ENCODE peak calls at places on chromosomes 2 and 18, in eight cellular contexts. P is nephron progenitor cell; A is GM12865; S is cardiac muscle cell; J is fibroblast of pulmonary artery; T is CD4-positive, alpha-beta T cell; E is lung; B is progenitor cell of endocrine pancreas. C is an unnamed sample.

GRCh38 chr2:120343433-120344105 is 2.4 kb upstream of the INHBB start:
- DNase-seq in P (peak; percentile 85), A (peak; percentile 69), S (peak; percentile 90), J (peak; percentile 80), T (peak; percentile 14), E (peak; percentile 83), B (peak; percentile 75), C (peak; percentile 77)

GRCh38 chr2:147051248-147051647 is 793.6 kb upstream of the ACVR2A start:
- DNase-seq in P (no peak), A (no peak), S (peak; percentile 69), J (peak; percentile 66), T (no peak), E (no peak), B (no peak), C (peak; percentile 40)

GRCh38 chr2:23760746-23761145 is 166.2 kb downstream of the ATAD2B start:
- DNase-seq in P (no peak), A (no peak), S (peak; percentile 78), J (peak; percentile 87), T (no peak), E (no peak), B (no peak), C (peak; percentile 60)

GRCh38 chr2:188042412-188042811 is 249.3 kb upstream of the GULP1 start:
- DNase-seq in P (no peak), A (no peak), S (peak; percentile 70), J (peak; percentile 76), T (no peak), E (no peak), B (no peak), C (peak; percentile 58)

GRCh38 chr18:12317664-12318333 is 9.8 kb downstream of the TUBB6 start:
- DNase-seq in P (no peak), A (no peak), S (peak; percentile 82), J (peak; percentile 74), T (no peak), E (no peak), B (no peak), C (no peak)

GRCh38 chr2:160015746-160016145 is 46.7 kb downstream of the PLA2R1 start:
- DNase-seq in P (no peak), A (no peak), S (no peak), J (no peak), T (no peak), E (no peak), B (no peak), C (no peak)

GRCh38 chr2:43225788-43226557 is 433 bp downstream of the ZFP36L2 start:
- DNase-seq in P (peak; percentile 70), A (peak; percentile 89), S (no peak), J (peak; percentile 79), T (peak; percentile 43), E (peak; percentile 71), B (peak; percentile 37), C (peak; percentile 36)

GRCh38 chr2:81523344-81523743 is 1218.8 kb upstream of the LRRTM1 start:
- DNase-seq in P (no peak), A (no peak), S (no peak), J (no peak), T (no peak), E (no peak), B (no peak), C (no peak)

GRCh38 chr2:85705680-85706039 is 11.5 kb downstream of the GNLY start:
- DNase-seq in P (no peak), A (no peak), S (peak; percentile 98), J (peak; percentile 99), T (no peak), E (peak; percentile 84), B (no peak), C (peak; percentile 93)

GRCh38 chr2:86225581-86225980 is 26.3 kb downstream of the MRPL35 start:
- DNase-seq in P (no peak), A (peak; percentile 83), S (peak; percentile 21), J (peak; percentile 22), T (peak; percentile 42), E (no peak), B (no peak), C (no peak)

GRCh38 chr2:19733951-19734425 is 167.8 kb downstream of the TTC32 start:
- DNase-seq in P (no peak), A (no peak), S (no peak), J (peak; percentile 34), T (no peak), E (no peak), B (no peak), C (no peak)

GRCh38 chr2:42770288-42771131 is 6.6 kb upstream of the OXER1 start:
- DNase-seq in P (peak; percentile 42), A (peak; percentile 86), S (peak; percentile 68), J (peak; percentile 64), T (no peak), E (no peak), B (no peak), C (peak; percentile 32)

GRCh38 chr18:13436596-13436995 is 218.0 kb downstream of the LDLRAD4 start:
- DNase-seq in P (no peak), A (no peak), S (no peak), J (no peak), T (peak; percentile 53), E (no peak), B (no peak), C (no peak)

GRCh38 chr2:195818521-195818920 is 161.5 kb downstream of the SLC39A10 start:
- DNase-seq in P (no peak), A (no peak), S (no peak), J (no peak), T (no peak), E (no peak), B (no peak), C (no peak)

GRCh38 chr2:218806346-218806978 is 24.5 kb downstream of the CYP27A1 start:
- DNase-seq in P (no peak), A (peak; percentile 75), S (peak; percentile 100), J (peak; percentile 99), T (no peak), E (peak; percentile 82), B (no peak), C (peak; percentile 89)

GRCh38 chr18:21004721-21005120 is 106.9 kb downstream of the ROCK1 start:
- DNase-seq in P (no peak), A (no peak), S (peak; percentile 93), J (peak; percentile 94), T (no peak), E (no peak), B (no peak), C (peak; percentile 21)

GRCh38 chr2:74138952-74139323 is 8.8 kb downstream of the BOLA3 start:
- DNase-seq in P (no peak), A (no peak), S (no peak), J (no peak), T (no peak), E (no peak), B (no peak), C (no peak)
- TF ChIP-seq CTCF in P (peak; percentile 33), A (no peak), S (peak; percentile 21), J (no peak), T (no peak), E (no peak), B (peak; percentile 27), C (peak; percentile 10)

GRCh38 chr2:12167525-12168317 is 421.3 kb downstream of the LPIN1 start:
- DNase-seq in P (peak; percentile 43), A (peak; percentile 11), S (no peak), J (no peak), T (no peak), E (no peak), B (peak; percentile 54), C (no peak)

GRCh38 chr2:12169721-12170120 is 423.3 kb downstream of the LPIN1 start:
- DNase-seq in P (no peak), A (no peak), S (peak; percentile 93), J (peak; percentile 97), T (peak; percentile 30), E (no peak), B (no peak), C (peak; percentile 34)

GRCh38 chr2:12168354-12169059 is 422.1 kb downstream of the LPIN1 start:
- DNase-seq in P (no peak), A (no peak), S (no peak), J (no peak), T (no peak), E (no peak), B (no peak), C (peak; percentile 56)

GRCh38 chr2:12170151-12170550 is 423.7 kb downstream of the LPIN1 start:
- DNase-seq in P (no peak), A (no peak), S (peak; percentile 21), J (no peak), T (no peak), E (no peak), B (no peak), C (no peak)

GRCh38 chr2:12169060-12169406 is 422.6 kb downstream of the LPIN1 start:
- DNase-seq in P (no peak), A (peak; percentile 23), S (peak; percentile 86), J (peak; percentile 84), T (no peak), E (no peak), B (no peak), C (peak; percentile 58)
- TF ChIP-seq CTCF in P (no peak), A (no peak), S (no peak), J (no peak), T (no peak), E (no peak), B (no peak), C (no peak)

DNA sequence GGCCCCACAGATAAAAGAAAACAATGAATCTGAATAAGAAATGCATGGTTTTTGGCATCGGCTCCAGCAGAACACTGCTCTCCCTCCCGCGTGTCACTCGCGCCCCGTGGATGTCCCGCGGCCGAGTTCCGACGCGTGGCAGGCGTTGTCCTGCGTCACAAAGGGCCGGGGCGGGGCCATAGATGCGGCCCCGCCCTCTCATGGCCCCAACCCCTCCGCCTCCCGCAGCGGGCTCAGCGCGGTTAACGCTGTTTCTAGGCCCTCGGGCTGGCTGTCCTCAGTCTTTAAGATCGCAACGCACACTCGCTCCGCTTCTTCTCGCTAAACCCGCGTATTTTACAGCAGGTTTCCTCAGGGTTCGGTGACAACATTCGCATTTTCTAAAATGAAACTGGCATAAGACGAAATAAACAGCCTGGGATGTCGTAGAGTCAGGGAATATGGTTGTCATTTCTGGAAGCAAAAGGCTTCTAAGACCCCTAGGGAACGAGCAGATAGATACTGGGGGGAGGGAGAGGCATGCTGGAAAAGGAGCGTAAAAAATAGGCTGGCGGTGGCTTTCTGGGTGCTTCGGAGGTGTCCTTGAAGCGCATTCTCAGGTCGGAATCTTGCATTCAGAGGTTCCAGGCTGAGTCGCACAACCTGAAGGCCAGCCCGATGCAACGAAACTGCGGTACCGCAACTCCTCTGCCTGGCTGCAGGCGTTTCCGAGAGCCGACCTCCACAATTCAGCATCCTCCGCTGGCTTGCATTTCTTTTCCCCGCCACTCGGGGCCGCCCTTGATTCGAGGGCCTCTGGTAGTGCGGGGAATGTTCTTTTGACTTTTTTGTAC is at the start of gene FKBP7:
- DNase-seq in P (peak; percentile 84), A (peak; percentile 85), S (peak; percentile 87), J (peak; percentile 78), T (peak; percentile 83), E (peak; percentile 83), B (peak; percentile 64), C (peak; percentile 76)
- TF ChIP-seq CTCF in P (peak; percentile 54), A (peak; percentile 83), S (peak; percentile 66), J (peak; percentile 62), T (peak; percentile 81), E (peak; percentile 65), B (peak; percentile 65), C (peak; percentile 74)

GRCh38 chr18:5884375-5884774 is 10.9 kb downstream of the TMEM200C start:
- DNase-seq in P (no peak), A (peak; percentile 27), S (no peak), J (no peak), T (no peak), E (no peak), B (no peak), C (no peak)

GRCh38 chr18:5885337-5885736 is 10.0 kb downstream of the TMEM200C start:
- DNase-seq in P (no peak), A (no peak), S (no peak), J (no peak), T (no peak), E (no peak), B (no peak), C (no peak)

GRCh38 chr18:5874336-5874735 is 21.0 kb downstream of the TMEM200C start:
- DNase-seq in P (no peak), A (no peak), S (no peak), J (no peak), T (no peak), E (no peak), B (no peak), C (no peak)

GRCh38 chr18:5879479-5879882 is 15.8 kb downstream of the TMEM200C start:
- DNase-seq in P (no peak), A (peak; percentile 26), S (peak; percentile 60), J (peak; percentile 60), T (no peak), E (no peak), B (no peak), C (peak; percentile 36)
- TF ChIP-seq CTCF in P (peak; percentile 88), A (peak; percentile 72), S (peak; percentile 80), J (peak; percentile 89), T (peak; percentile 65), E (peak; percentile 60), B (peak; percentile 86), C (peak; percentile 77)